ENCODE peak calls at places on chromosomes 5 and 9, in six cellular contexts. R is gastrocnemius medialis; Y is CD8-positive, alpha-beta T cell; L is GM23248; I is fibroblast of lung; N is IMR-90. D is an unnamed sample.

GRCh38 chr5:1235379-1235778 is 10.2 kb downstream of the SLC6A18 start:
- DNase-seq in I (no peak), N (no peak), R (no peak), Y (no peak), L (no peak), D (no peak)

GRCh38 chr5:38551020-38552017 is 5.1 kb downstream of the LIFR start:
- DNase-seq in R (no peak), Y (no peak), N (peak; percentile 73), L (peak; percentile 81), I (peak; percentile 60), D (no peak)

GRCh38 chr5:84885479-84886258 is 501.0 kb upstream of the EDIL3 start:
- DNase-seq in I (peak; percentile 95), L (no peak), N (peak; percentile 78), Y (no peak), R (no peak), D (no peak)

GRCh38 chr9:131692612-131692976 is 47.3 kb downstream of the RAPGEF1 start:
- DNase-seq in Y (no peak), I (no peak), N (no peak), L (no peak), R (no peak), D (no peak)

GRCh38 chr5:56191646-56192045 is 41.5 kb downstream of the ANKRD55 start:
- DNase-seq in I (no peak), N (no peak), L (no peak), Y (no peak), R (no peak), D (no peak)

GRCh38 chr5:150000990-150001659 is 586 bp downstream of the HMGXB3 start:
- DNase-seq in R (no peak), Y (peak; percentile 28), L (peak; percentile 89), N (peak; percentile 50), I (peak; percentile 56), D (peak; percentile 72)

GRCh38 chr9:94156549-94157407 is 72.5 kb downstream of the PTPDC1 start:
- DNase-seq in R (peak; percentile 38), N (peak; percentile 50), Y (no peak), L (peak; percentile 70), I (peak; percentile 83), D (peak; percentile 71)

GRCh38 chr9:95077053-95077765 is 240.3 kb downstream of the FANCC start:
- DNase-seq in I (no peak), N (no peak), Y (no peak), L (no peak), R (no peak), D (no peak)

GRCh38 chr5:172852490-172853354 is 18.7 kb downstream of the ERGIC1 start:
- DNase-seq in R (no peak), N (peak; percentile 75), I (peak; percentile 30), Y (no peak), L (peak; percentile 65), D (peak; percentile 74)

GRCh38 chr5:71666321-71666720 is 52.8 kb upstream of the CARTPT start:
- DNase-seq in L (no peak), I (no peak), R (no peak), Y (no peak), N (no peak), D (no peak)

GRCh38 chr5:118430076-118430475 is 558.3 kb downstream of the DTWD2 start:
- DNase-seq in R (no peak), I (no peak), N (no peak), Y (no peak), L (no peak), D (no peak)

GRCh38 chr9:86867658-86868313 is 79.5 kb downstream of the GAS1 start:
- DNase-seq in N (no peak), I (no peak), Y (no peak), R (no peak), L (no peak), D (no peak)

GRCh38 chr5:55191165-55191564 is 18.2 kb upstream of the CDC20B start:
- DNase-seq in R (no peak), Y (no peak), I (no peak), N (no peak), L (peak; percentile 28), D (no peak)

GRCh38 chr5:84080908-84081307 is 303.8 kb downstream of the EDIL3 start:
- DNase-seq in N (no peak), L (no peak), I (no peak), Y (no peak), R (no peak), D (no peak)

GRCh38 chr9:110936719-110937452 is 101.4 kb downstream of the LPAR1 start:
- DNase-seq in Y (no peak), L (peak; percentile 96), R (no peak), N (peak; percentile 87), I (peak; percentile 79), D (no peak)

GRCh38 chr5:132380047-132380446 is 10.5 kb downstream of the SLC22A5 start:
- DNase-seq in R (no peak), I (no peak), L (no peak), N (no peak), Y (no peak), D (no peak)

GRCh38 chr5:173310861-173311515 is 17.2 kb downstream of the STC2 start:
- DNase-seq in Y (no peak), L (peak; percentile 63), R (no peak), N (peak; percentile 29), I (peak; percentile 46), D (no peak)

GRCh38 chr5:350355-350754 is 28.8 kb downstream of the AHRR start:
- DNase-seq in N (no peak), R (no peak), I (no peak), Y (no peak), L (peak; percentile 8), D (no peak)

GRCh38 chr5:96562614-96563013 is 99.6 kb upstream of the CAST start:
- DNase-seq in I (peak; percentile 77), L (peak; percentile 62), Y (no peak), R (no peak), N (peak; percentile 69), D (no peak)

GRCh38 chr5:81749562-81750307 is 1.2 kb downstream of the SSBP2 start:
- DNase-seq in L (peak; percentile 63), I (no peak), R (no peak), Y (peak; percentile 56), N (peak; percentile 17), D (peak; percentile 60)

GRCh38 chr9:97501177-97501971 is at the start of gene TMOD1:
- DNase-seq in N (peak; percentile 34), I (peak; percentile 39), R (peak; percentile 69), L (peak; percentile 66), Y (peak; percentile 41), D (peak; percentile 81)

GRCh38 chr5:42951847-42952411 is 88.2 kb downstream of the ANXA2R start:
- DNase-seq in R (no peak), Y (peak; percentile 65), L (peak; percentile 71), I (peak; percentile 64), N (peak; percentile 22), D (peak; percentile 60)

GRCh38 chr5:171436804-171437285 is 17.4 kb downstream of the FGF18 start:
- DNase-seq in R (no peak), N (no peak), Y (no peak), L (no peak), I (no peak), D (no peak)

GRCh38 chr5:129271309-129271708 is 176.8 kb downstream of the ISOC1 start:
- DNase-seq in L (no peak), R (no peak), N (no peak), I (no peak), Y (no peak), D (no peak)

DNA sequence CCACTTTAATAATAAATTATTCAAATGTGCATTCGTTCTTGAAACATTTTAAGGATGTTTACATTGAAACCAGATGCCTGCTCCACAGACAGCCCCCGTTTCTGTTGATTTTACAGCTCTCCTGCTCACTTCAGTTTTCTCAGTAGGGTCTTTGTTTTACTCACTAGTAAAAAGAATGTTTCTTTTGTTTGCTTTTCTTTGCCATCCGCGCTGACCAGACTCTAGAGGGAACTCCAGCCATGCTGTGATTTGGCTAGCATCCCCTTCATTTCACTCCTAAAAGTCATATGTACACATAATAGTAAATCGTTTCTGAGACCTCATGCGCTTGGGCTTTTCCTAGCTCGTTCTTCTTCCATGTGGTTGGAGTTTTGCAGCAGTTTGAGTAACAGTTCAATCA is 28.7 kb upstream of the PALM2AKAP2 start:
- DNase-seq in Y (no peak), N (peak; percentile 82), I (peak; percentile 72), R (no peak), L (peak; percentile 22), D (no peak)
- H3K4me3 ChIP-seq in Y (no peak overlapping the region), N (no peak overlapping the region), I (no peak overlapping the region), R (no peak overlapping the region), L (no peak overlapping the region), D (no peak overlapping the region)

DNA sequence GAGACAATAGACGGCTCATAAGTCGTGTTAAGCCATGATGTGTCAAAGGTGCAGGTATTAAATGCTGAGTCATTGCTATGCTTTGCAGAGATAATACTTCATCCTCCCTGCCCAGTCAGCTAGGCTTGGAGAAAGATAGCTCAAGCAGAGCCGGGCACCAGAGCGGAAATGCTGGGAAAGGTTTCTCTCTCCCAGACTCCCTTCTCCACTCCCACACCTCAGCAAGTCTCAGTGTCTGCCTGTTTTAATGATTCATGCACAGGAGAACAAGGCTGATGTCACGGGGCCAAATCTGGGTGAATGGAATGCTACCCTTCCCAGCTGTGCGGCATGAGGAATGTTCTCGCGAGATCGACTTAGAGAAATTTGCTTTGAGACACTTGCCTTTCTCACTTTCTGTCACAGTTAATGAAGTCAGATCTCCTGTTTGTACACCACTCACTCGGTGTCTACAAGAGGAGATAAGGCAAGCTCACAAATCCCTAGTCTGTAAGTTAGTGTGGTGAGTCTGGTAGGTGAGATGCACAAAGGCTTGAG is 204.4 kb downstream of the EFNA5 start:
- DNase-seq in R (no peak), L (no peak), Y (no peak), I (peak; percentile 95), N (peak; percentile 66), D (no peak)
- H3K4me1 ChIP-seq in R (no peaks in the 10 kb centered on the region), L (peaks cover 11% of the 10 kb centered on the region), Y (peaks cover 3% of the 10 kb centered on the region), I (peaks cover 4% of the 10 kb centered on the region), N (peaks cover 14% of the 10 kb centered on the region), D (no peaks in the 10 kb centered on the region)

GRCh38 chr9:134644715-134645606 is 3.4 kb downstream of the COL5A1 start:
- DNase-seq in N (peak; percentile 99), I (peak; percentile 98), R (peak; percentile 47), Y (no peak), L (peak; percentile 98), D (peak; percentile 86)
- H3K4me3 ChIP-seq in N (peak overlapping the region; percentile 44), I (peak overlapping the region; percentile 67), R (peak overlapping the region; percentile 1), Y (no peak overlapping the region), L (peak overlapping the region; percentile 73), D (peak overlapping the region; percentile 45)

GRCh38 chr5:73968246-73968645 is 342.2 kb downstream of the ARHGEF28 start:
- DNase-seq in L (no peak), N (no peak), R (no peak), Y (no peak), I (no peak), D (no peak)

GRCh38 chr5:73967347-73967746 is 341.4 kb downstream of the ARHGEF28 start:
- DNase-seq in N (peak; percentile 25), L (no peak), I (no peak), R (no peak), Y (no peak), D (no peak)

GRCh38 chr5:73966411-73966810 is 340.4 kb downstream of the ARHGEF28 start:
- DNase-seq in N (no peak), I (no peak), L (peak; percentile 29), Y (no peak), R (no peak), D (no peak)

GRCh38 chr5:73963021-73963420 is 337.0 kb downstream of the ARHGEF28 start:
- DNase-seq in R (no peak), N (no peak), Y (no peak), L (no peak), I (peak; percentile 89), D (no peak)

DNA sequence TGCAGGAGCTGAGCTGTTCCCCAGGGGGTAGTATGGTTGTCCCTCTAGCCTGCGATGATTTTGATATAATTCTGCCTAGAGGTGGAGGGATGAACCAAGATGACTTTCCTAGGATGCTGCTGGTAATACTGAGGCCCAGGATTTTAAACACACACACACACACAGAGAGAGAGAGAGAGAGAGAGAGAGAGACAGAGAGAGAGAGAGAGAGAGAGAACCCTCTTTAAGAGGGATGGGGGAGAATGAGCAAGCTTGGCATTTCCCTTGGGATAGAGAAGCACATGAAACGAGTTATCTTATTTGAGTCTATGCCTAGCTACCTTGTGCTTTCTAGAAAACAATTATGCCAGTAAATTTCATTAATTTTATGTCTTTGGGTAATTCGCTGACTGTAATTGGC is 338.4 kb downstream of the ARHGEF28 start:
- DNase-seq in R (no peak), Y (no peak), I (no peak), L (no peak), N (no peak), D (no peak)
- H3K4me1 ChIP-seq in R (no peaks in the 10 kb centered on the region), Y (no peaks in the 10 kb centered on the region), I (no peaks in the 10 kb centered on the region), L (peaks cover 12% of the 10 kb centered on the region), N (no peaks in the 10 kb centered on the region), D (no peaks in the 10 kb centered on the region)

D was measured in psoas muscle.